ENCODE peak calls at places on chromosomes 5 and 9, in six cellular contexts. D is GM23248, O is PC-3, K is H9, T is mesendoderm, N is fibroblast of lung. J is an unnamed sample. For H3K79me2, the result is how much of the 10 kb centered on the place peaks cover.

GRCh38 chr5:41414598-41414997 is 95.8 kb downstream of the PLCXD3 start:
- DNase-seq in N (peak), O (peak), T (peak), D (peak), K (no peak), J (no peak)

GRCh38 chr9:2134391-2134790 is 119.2 kb downstream of the SMARCA2 start:
- DNase-seq in D (peak), T (peak), O (no peak), K (no peak), N (no peak), J (no peak)

GRCh38 chr5:138274189-138274853 is at the start of gene GFRA3:
- DNase-seq in N (no peak), D (peak), K (peak), O (no peak), T (peak), J (no peak)

GRCh38 chr9:114723926-114724325 is 41.9 kb upstream of the TEX48 start:
- DNase-seq in N (peak), D (peak), T (no peak), O (no peak), K (no peak), J (peak)

GRCh38 chr9:76835571-76836283 is 70.2 kb downstream of the PRUNE2 start:
- DNase-seq in O (peak), T (no peak), K (no peak), D (peak), N (peak), J (peak)

GRCh38 chr5:4647955-4648354 is 492.2 kb upstream of the ADAMTS16 start:
- DNase-seq in T (no peak), N (no peak), O (no peak), D (no peak), K (no peak), J (no peak)

GRCh38 chr9:14061921-14062320 is 252.0 kb downstream of the NFIB start:
- DNase-seq in D (no peak), T (no peak), O (no peak), N (peak), K (no peak), J (no peak)

GRCh38 chr9:96156151-96156550 is 145.8 kb downstream of the HSD17B3 start:
- DNase-seq in K (no peak), T (no peak), D (no peak), O (no peak), N (peak), J (peak)

GRCh38 chr5:40627708-40628107 is 52.0 kb upstream of the PTGER4 start:
- DNase-seq in O (no peak), N (peak), T (no peak), D (peak), K (no peak), J (peak)

GRCh38 chr9:36543916-36544315 is 28.8 kb upstream of the MELK start:
- DNase-seq in K (no peak), D (peak), T (no peak), N (peak), O (no peak), J (no peak)

GRCh38 chr5:172149073-172149472 is 39.0 kb downstream of the STK10 start:
- DNase-seq in T (no peak), N (peak), O (no peak), D (peak), K (no peak), J (peak)

DNA sequence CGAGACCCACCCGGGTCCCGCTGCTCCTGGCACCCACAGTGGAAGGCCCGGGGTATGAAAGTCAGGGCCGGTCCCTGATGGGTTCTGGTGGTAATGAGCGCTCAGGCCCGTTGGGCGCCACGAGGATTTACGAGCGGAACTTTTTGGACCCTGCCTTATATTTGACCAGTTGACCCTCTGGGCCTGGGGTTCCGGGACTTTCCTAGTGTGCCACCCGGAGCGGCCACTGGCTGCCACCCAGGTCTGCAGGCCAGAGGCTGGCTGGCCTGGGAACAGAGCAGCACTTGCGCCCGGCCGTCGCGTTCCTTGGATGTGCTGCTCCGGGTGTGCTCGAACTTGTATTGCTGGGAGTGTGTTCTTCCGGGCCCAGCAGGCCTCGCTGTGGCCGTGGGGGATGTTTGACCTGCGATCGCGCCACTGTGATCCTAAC is 1.0 kb downstream of the F2RL1 start:
- DNase-seq in N (peak), K (no peak), T (peak), D (no peak), O (no peak), J (peak)
- H3K79me2 ChIP-seq in N (under half), K (under half), T (under half), D (under half), O (half or more), J (under half)

GRCh38 chr9:37812773-37813379 is 12.3 kb downstream of the DCAF10 start:
- DNase-seq in T (no peak), D (no peak), N (no peak), K (no peak), O (no peak), J (no peak)

GRCh38 chr9:37820142-37820541 is 19.5 kb downstream of the DCAF10 start:
- DNase-seq in D (no peak), N (no peak), K (no peak), T (no peak), O (no peak), J (no peak)

DNA sequence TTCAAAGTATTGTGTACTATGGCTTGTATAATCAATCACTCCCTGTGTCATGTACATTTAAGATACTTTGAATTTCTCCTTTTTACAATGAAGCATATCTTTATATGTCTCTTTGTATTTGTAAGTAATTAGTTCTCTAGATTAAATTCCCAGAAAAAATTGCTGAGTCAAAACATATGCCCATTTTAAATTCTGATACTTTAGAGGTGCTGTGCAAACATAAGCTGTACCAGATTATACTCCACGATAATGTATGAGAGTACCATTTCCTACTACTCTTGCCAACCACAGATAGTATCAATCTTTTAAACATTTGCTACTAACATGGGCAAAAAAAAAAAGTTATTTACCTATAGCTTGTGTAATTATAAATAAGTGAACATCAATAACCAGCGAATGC is 18.3 kb downstream of the DCAF10 start:
- DNase-seq in O (no peak), K (no peak), T (no peak), N (no peak), D (no peak), J (no peak)
- H3K79me2 ChIP-seq in O (under half), K (under half), T (under half), N (under half), D (half or more), J (under half)

DNA sequence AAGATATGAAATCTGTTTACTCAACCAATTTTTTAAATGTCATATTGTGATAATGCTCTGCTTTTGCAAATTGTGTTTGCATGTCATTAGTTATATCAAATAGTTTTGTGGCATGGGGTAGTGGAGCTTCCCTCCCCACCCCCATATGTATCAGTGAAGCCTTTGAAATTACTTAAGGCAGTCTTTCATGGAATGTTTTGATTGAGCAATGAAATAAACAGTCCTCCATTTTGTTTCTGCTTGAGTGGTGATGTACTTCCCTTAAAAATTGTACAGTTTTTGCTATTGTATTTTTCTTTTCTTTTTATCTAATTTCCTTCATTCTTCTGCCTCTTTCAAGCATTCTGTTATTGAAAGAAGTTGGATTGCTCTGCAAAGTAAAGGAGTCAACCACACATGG is 3.5 kb downstream of the SOWAHA start:
- DNase-seq in O (no peak), N (peak), D (no peak), T (no peak), K (no peak), J (peak)
- H3K79me2 ChIP-seq in O (under half), N (under half), D (under half), T (under half), K (under half), J (under half)

DNA sequence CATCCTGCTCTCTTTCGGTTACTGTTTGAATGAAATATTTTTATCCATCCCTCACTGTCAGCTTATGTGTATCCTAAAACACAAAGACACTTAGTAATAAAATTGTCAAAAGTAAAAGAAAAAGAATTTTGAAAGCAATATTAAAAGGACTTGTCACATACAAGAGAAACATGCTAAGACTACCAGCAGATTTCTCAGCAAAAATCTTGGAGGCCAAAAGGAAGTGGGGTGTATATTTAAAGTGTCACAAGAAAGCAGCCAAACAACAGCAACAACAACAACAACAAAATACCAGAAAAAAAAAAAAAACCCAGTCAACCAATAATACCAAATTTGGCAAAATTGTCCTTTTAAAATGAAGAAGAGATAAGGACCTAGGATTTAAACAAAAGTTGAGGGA is 678.7 kb upstream of the TYRP1 start:
- DNase-seq in N (no peak), O (no peak), D (no peak), T (no peak), K (no peak), J (no peak)
- H3K79me2 ChIP-seq in N (under half), O (under half), D (under half), T (under half), K (under half), J (under half)

GRCh38 chr9:89436963-89437625 is 60.8 kb downstream of the SEMA4D start:
- DNase-seq in N (no peak), O (no peak), D (no peak), K (no peak), T (no peak), J (peak)
- H3K79me2 ChIP-seq in N (under half), O (under half), D (under half), K (under half), T (under half), J (under half)

DNA sequence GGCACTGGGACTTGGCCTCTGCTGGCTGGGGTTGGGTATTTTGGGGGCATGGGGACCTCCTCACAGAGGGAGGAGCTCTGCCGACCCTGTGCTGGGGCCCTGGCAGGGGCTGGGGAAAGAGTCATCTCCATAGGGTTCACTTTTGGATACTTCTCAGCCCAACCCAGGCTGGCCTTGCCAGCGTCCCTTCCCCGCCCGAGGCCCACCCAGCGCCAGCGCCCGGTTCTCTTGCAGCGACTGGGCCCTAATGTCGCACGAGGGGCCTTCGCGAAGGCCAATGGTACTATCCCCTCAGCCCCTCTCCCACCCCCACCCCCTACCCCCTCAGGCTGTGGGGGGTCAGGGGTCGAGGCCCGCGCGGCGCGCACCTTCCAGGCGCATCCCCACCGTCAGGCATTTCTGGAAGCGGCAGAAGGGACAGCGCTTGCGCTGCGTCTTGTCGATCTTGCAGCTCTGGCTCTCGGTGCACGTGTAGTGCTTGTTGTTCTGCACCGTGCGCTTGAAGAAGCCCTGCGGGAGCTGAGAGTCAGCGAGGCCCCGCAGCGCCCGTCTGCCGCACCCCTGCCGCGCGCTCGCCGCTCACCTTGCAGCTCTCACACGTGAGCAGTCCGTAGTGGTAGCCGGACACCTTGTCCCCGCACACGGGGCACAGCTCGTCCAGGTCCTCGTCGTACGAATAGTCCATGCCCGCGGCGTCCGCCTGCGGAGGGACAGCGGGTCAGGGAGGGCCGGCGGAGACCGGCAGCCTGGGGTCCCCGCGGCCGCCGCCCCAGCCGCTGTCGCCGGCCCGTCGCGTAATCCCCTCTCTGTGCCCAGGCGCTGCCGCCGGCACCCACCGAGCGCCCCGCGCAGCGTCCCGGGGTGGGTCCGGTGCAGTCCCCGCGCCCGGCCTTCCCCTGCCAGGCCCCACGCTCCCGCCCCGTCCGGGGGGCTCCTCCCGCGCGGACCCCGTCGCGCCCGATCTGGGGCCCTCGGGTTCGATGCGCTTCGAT is 4.2 kb downstream of the NR5A1 start:
- DNase-seq in D (peak), T (peak), N (no peak), O (no peak), K (peak), J (peak)
- H3K79me2 ChIP-seq in D (under half), T (under half), N (under half), O (under half), K (under half), J (under half)

GRCh38 chr5:151067632-151068031 is 13.2 kb downstream of the TNIP1 start:
- DNase-seq in N (no peak), O (no peak), K (no peak), D (no peak), T (no peak), J (no peak)
- H3K79me2 ChIP-seq in N (under half), O (half or more), K (under half), D (half or more), T (under half), J (half or more)

J was measured in osteoblast.